ENCODE peak calls at places on chromosomes 3 and 15, in ten cellular contexts. S is thoracic aorta, K is HFF-Myc, X is right atrium auricular region, E is BE2C, M is adipocyte, U is GM12865, D is skeletal muscle cell, C is fibroblast of mammary gland, N is heart right ventricle. V is an unnamed sample.

GRCh38 chr3:139427283-139428060 is 38.0 kb upstream of the COPB2 start:
- DNase-seq in S (no peak), K (peak), X (no peak), E (peak), M (peak), U (peak), D (peak), C (peak), N (no peak), V (peak)

GRCh38 chr3:110679235-110679634 is 392.4 kb upstream of the NECTIN3 start:
- DNase-seq in S (no peak), K (no peak), X (no peak), E (no peak), M (no peak), U (no peak), D (no peak), C (no peak), N (no peak), V (no peak)

GRCh38 chr15:100860829-100861510 is 18.7 kb upstream of the ALDH1A3 start:
- DNase-seq in S (no peak), K (no peak), X (no peak), E (no peak), M (no peak), U (no peak), D (no peak), C (peak), N (no peak), V (no peak)

GRCh38 chr15:73568881-73569280 is 64.3 kb downstream of the NPTN start:
- DNase-seq in S (no peak), K (no peak), X (no peak), E (no peak), M (no peak), U (no peak), D (no peak), C (no peak), N (no peak), V (no peak)

GRCh38 chr3:108093021-108093420 is 2.2 kb upstream of the CD47 start:
- DNase-seq in S (no peak), K (no peak), X (no peak), E (no peak), M (no peak), U (no peak), D (no peak), C (no peak), N (no peak), V (no peak)

GRCh38 chr3:14560110-14560509 is 20.0 kb upstream of the GRIP2 start:
- DNase-seq in S (no peak), K (no peak), X (no peak), E (no peak), M (no peak), U (no peak), D (no peak), C (no peak), N (no peak), V (no peak)

GRCh38 chr3:176584413-176585176 is 612.7 kb downstream of the TBL1XR1 start:
- DNase-seq in S (no peak), K (no peak), X (no peak), E (no peak), M (peak), U (no peak), D (peak), C (peak), N (no peak), V (peak)

GRCh38 chr3:31680072-31680870 is 147.5 kb downstream of the STT3B start:
- DNase-seq in S (no peak), K (no peak), X (peak), E (no peak), M (no peak), U (no peak), D (no peak), C (no peak), N (no peak), V (peak)

GRCh38 chr3:139672247-139672646 is 5.5 kb downstream of the NMNAT3 start:
- DNase-seq in S (no peak), K (no peak), X (no peak), E (no peak), M (no peak), U (no peak), D (no peak), C (no peak), N (no peak), V (no peak)

GRCh38 chr3:123802007-123802630 is 82.0 kb downstream of the MYLK start:
- DNase-seq in S (no peak), K (no peak), X (no peak), E (no peak), M (no peak), U (no peak), D (no peak), C (no peak), N (no peak), V (no peak)

GRCh38 chr3:139121513-139122220 is 77.0 kb upstream of the PRR23C start:
- DNase-seq in S (no peak), K (no peak), X (peak), E (no peak), M (peak), U (no peak), D (no peak), C (peak), N (no peak), V (peak)

GRCh38 chr3:66496731-66497130 is 4.1 kb downstream of the LRIG1 start:
- DNase-seq in S (no peak), K (no peak), X (no peak), E (no peak), M (no peak), U (no peak), D (no peak), C (no peak), N (no peak), V (no peak)

GRCh38 chr3:79032686-79033318 is 735.0 kb downstream of the ROBO1 start:
- DNase-seq in S (no peak), K (peak), X (no peak), E (peak), M (peak), U (peak), D (no peak), C (peak), N (no peak), V (peak)

GRCh38 chr3:160400631-160401150 is 1.2 kb downstream of the SMC4 start:
- DNase-seq in S (no peak), K (no peak), X (no peak), E (peak), M (peak), U (peak), D (no peak), C (no peak), N (peak), V (no peak)

GRCh38 chr15:64825081-64825430 is 391 bp downstream of the PIF1 start:
- DNase-seq in S (no peak), K (no peak), X (no peak), E (peak), M (no peak), U (peak), D (no peak), C (no peak), N (no peak), V (no peak)

GRCh38 chr3:117010316-117010715 is 300.7 kb downstream of the TUSC7 start:
- DNase-seq in S (no peak), K (no peak), X (no peak), E (peak), M (no peak), U (no peak), D (no peak), C (no peak), N (no peak), V (no peak)

GRCh38 chr15:70810916-70811578 is 42.9 kb downstream of the LARP6 start:
- DNase-seq in S (no peak), K (no peak), X (no peak), E (no peak), M (no peak), U (no peak), D (no peak), C (no peak), N (no peak), V (no peak)

GRCh38 chr3:25151497-25151896 is 276.6 kb upstream of the RARB start:
- DNase-seq in S (no peak), K (no peak), X (no peak), E (no peak), M (peak), U (no peak), D (no peak), C (no peak), N (no peak), V (peak)

GRCh38 chr3:102460579-102460978 is 25.8 kb downstream of the ZPLD1 start:
- DNase-seq in S (no peak), K (no peak), X (no peak), E (no peak), M (no peak), U (no peak), D (no peak), C (peak), N (no peak), V (no peak)

GRCh38 chr15:92613841-92614240 is 41.7 kb downstream of the FAM174B start:
- DNase-seq in S (no peak), K (no peak), X (no peak), E (no peak), M (no peak), U (no peak), D (no peak), C (no peak), N (no peak), V (no peak)

GRCh38 chr15:78237146-78237545 is 2.8 kb upstream of the ACSBG1 start:
- DNase-seq in S (no peak), K (no peak), X (no peak), E (no peak), M (no peak), U (no peak), D (no peak), C (no peak), N (no peak), V (no peak)

GRCh38 chr3:153397806-153398205 is 235.8 kb downstream of the RAP2B start:
- DNase-seq in S (no peak), K (no peak), X (no peak), E (no peak), M (no peak), U (no peak), D (no peak), C (no peak), N (no peak), V (no peak)

GRCh38 chr3:153400641-153401040 is 238.6 kb downstream of the RAP2B start:
- DNase-seq in S (no peak), K (no peak), X (no peak), E (no peak), M (no peak), U (no peak), D (no peak), C (peak), N (no peak), V (no peak)

GRCh38 chr3:153404157-153404556 is 242.1 kb downstream of the RAP2B start:
- DNase-seq in S (no peak), K (no peak), X (no peak), E (no peak), M (peak), U (no peak), D (no peak), C (peak), N (no peak), V (no peak)

GRCh38 chr3:153396581-153396980 is 234.6 kb downstream of the RAP2B start:
- DNase-seq in S (no peak), K (no peak), X (no peak), E (no peak), M (no peak), U (peak), D (no peak), C (no peak), N (no peak), V (peak)

GRCh38 chr3:153399636-153400035 is 237.6 kb downstream of the RAP2B start:
- DNase-seq in S (no peak), K (no peak), X (no peak), E (no peak), M (peak), U (peak), D (no peak), C (no peak), N (no peak), V (no peak)
- H3K4me3 ChIP-seq in S (peak), K (no peak), X (no peak), E (no peak), M (peak), U (peak), D (no peak), C (no peak), N (no peak), V (no peak)

GRCh38 chr3:129507181-129507831 is 21.1 kb upstream of the RHO start:
- DNase-seq in S (no peak), K (no peak), X (no peak), E (peak), M (no peak), U (no peak), D (no peak), C (no peak), N (peak), V (no peak)
- H3K4me3 ChIP-seq in S (no peak), K (no peak), X (no peak), E (no peak), M (no peak), U (no peak), D (no peak), C (no peak), N (no peak), V (no peak)

GRCh38 chr15:68301300-68301699 is 23.8 kb downstream of the FEM1B start:
- DNase-seq in S (no peak), K (no peak), X (no peak), E (no peak), M (no peak), U (no peak), D (no peak), C (no peak), N (no peak), V (no peak)

GRCh38 chr15:68300115-68300940 is 22.8 kb downstream of the FEM1B start:
- DNase-seq in S (no peak), K (no peak), X (peak), E (no peak), M (no peak), U (no peak), D (no peak), C (no peak), N (no peak), V (no peak)

GRCh38 chr15:68298336-68298735 is 20.8 kb downstream of the FEM1B start:
- DNase-seq in S (no peak), K (no peak), X (peak), E (no peak), M (no peak), U (no peak), D (no peak), C (no peak), N (no peak), V (no peak)

GRCh38 chr15:68299436-68299835 is 21.9 kb downstream of the FEM1B start:
- DNase-seq in S (no peak), K (no peak), X (peak), E (no peak), M (no peak), U (no peak), D (no peak), C (peak), N (no peak), V (no peak)

DNA sequence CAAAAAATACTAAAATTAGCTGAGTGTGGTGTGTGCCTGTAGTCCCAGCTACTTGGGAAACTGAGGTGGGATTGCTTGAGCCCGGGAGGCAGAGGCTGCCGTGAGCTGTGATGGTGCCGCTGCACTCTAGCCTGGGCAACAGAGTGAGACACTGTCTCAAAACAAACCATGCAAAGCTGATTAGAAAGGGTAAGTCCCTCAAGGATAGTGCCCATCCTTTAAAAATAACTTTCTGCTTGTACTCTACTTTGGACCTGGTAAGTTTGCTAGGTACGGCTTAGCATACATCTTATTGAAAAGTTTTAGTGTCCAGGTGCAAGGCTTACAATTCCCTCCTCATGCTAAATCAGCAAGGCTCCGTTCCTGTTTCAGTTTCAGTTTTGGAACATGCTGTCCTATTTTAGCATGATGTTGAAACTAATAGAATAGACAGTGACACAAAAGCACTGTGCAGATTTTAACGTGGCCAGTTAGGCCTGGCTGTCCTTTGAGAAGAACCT is 21.4 kb downstream of the FEM1B start:
- DNase-seq in S (no peak), K (no peak), X (peak), E (no peak), M (peak), U (peak), D (no peak), C (peak), N (no peak), V (peak)
- H3K4me3 ChIP-seq in S (peak), K (no peak), X (peak), E (no peak), M (peak), U (peak), D (no peak), C (no peak), N (peak), V (no peak)

DNA sequence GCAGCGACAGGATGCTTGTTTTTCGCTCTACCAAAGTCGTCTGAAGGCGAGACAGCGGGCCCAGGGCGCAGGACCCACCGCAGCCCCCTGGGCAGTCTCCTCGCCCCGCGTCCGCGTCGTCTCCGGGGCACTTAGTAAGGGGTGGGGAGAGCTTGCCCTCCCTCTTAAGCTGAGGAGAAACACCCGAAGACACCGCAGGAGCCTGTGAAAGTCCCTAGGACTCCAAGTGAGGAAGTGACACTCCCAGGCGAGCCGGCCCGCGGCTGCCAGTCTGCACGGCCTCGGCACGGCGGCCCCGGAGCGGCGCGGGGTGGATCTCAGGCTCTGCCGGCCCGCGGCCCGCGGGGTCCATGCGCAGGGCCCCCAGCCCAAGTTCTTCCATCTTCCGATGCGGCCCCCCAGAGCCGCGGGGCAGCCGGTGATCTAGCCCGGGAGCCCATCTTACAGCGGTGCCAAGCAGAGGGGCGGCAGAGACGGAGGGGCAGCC is 262 bp downstream of the ARHGAP31 start:
- DNase-seq in S (no peak), K (no peak), X (peak), E (peak), M (peak), U (peak), D (no peak), C (no peak), N (peak), V (no peak)
- H3K4me3 ChIP-seq in S (peak), K (peak), X (peak), E (peak), M (peak), U (peak), D (peak), C (peak), N (peak), V (peak)

V was measured in choroid plexus epithelial cell.